ENCODE peak calls at places on chromosome 7, in five cellular contexts. H is stimulated activated CD8-positive, alpha-beta memory T cell treated with anti-CD3 and anti-CD28 coated beads, Interleukin-7, amount 100 ng/mL, for 1 hour; L is HCT116; K is T-cell; W is RKO. I is an unnamed sample.

GRCh38 chr7:134328900-134329299 is 12.2 kb upstream of the SLC35B4 start:
- DNase-seq in L (no peak), W (no peak), K (no peak), H (no peak), I (no peak)

GRCh38 chr7:36527549-36527913 is 137.9 kb downstream of the ANLN start:
- DNase-seq in H (no peak), W (no peak), K (no peak), L (no peak), I (no peak)

GRCh38 chr7:122802211-122802833 is 83.9 kb downstream of the CADPS2 start:
- DNase-seq in H (no peak), W (no peak), L (no peak), K (no peak), I (no peak)

GRCh38 chr7:43217055-43217454 is 104.6 kb downstream of the HECW1 start:
- DNase-seq in W (no peak), K (no peak), H (no peak), L (no peak), I (no peak)

GRCh38 chr7:123682690-123683089 is 27.0 kb downstream of the LMOD2 start:
- DNase-seq in W (peak; percentile 80), K (no peak), L (peak; percentile 23), H (no peak), I (peak; percentile 62)

GRCh38 chr7:128932862-128933821 is 4.6 kb upstream of the IRF5 start:
- DNase-seq in H (no peak), L (no peak), K (peak; percentile 26), W (no peak), I (no peak)

GRCh38 chr7:155944901-155945300 is 132.6 kb upstream of the SHH start:
- DNase-seq in H (no peak), K (no peak), W (no peak), L (no peak), I (no peak)

GRCh38 chr7:70338061-70338460 is 739.8 kb downstream of the AUTS2 start:
- DNase-seq in L (no peak), W (no peak), H (no peak), K (no peak), I (no peak)

GRCh38 chr7:65988084-65988483 is 6.1 kb upstream of the GUSB start:
- DNase-seq in H (no peak), K (no peak), W (no peak), L (no peak), I (no peak)

GRCh38 chr7:23058412-23059096 is 44.6 kb upstream of the HYCC1 start:
- DNase-seq in H (no peak), L (no peak), W (no peak), K (no peak), I (no peak)

GRCh38 chr7:150373049-150373801 is 4.6 kb downstream of the REPIN1 start:
- DNase-seq in H (no peak), W (no peak), L (no peak), K (no peak), I (no peak)

GRCh38 chr7:1463685-1464223 is 4.5 kb upstream of the MICALL2 start:
- DNase-seq in H (no peak), K (no peak), W (no peak), L (no peak), I (peak; percentile 38)